ENCODE peak calls at places on chromosome 16, in six cellular contexts. I is tibial artery, E is GM12864, N is A549, Z is BJ, B is fibroblast of pulmonary artery. K is an unnamed sample.

GRCh38 chr16:82072313-82072712 is 37.3 kb downstream of the HSD17B2 start:
- DNase-seq in I (no peak), E (no peak), N (no peak), Z (no peak), B (no peak), K (no peak)

GRCh38 chr16:78428193-78428592 is 328.7 kb downstream of the WWOX start:
- DNase-seq in I (no peak), E (no peak), N (no peak), Z (no peak), B (no peak), K (no peak)

GRCh38 chr16:4316732-4317461 is 1.0 kb downstream of the GLIS2 start:
- DNase-seq in I (peak), E (no peak), N (no peak), Z (no peak), B (no peak), K (no peak)

GRCh38 chr16:89785523-89786155 is 30.8 kb downstream of the FANCA start:
- DNase-seq in I (no peak), E (no peak), N (no peak), Z (no peak), B (no peak), K (no peak)

GRCh38 chr16:57979006-57979585 is 8.2 kb upstream of the CNGB1 start:
- DNase-seq in I (no peak), E (no peak), N (no peak), Z (no peak), B (no peak), K (no peak)

GRCh38 chr16:67447508-67448076 is 16.7 kb downstream of the HSD11B2 start:
- DNase-seq in I (no peak), E (peak), N (peak), Z (no peak), B (peak), K (peak)

GRCh38 chr16:57858635-57859034 is 56.3 kb upstream of the KIFC3 start:
- DNase-seq in I (no peak), E (no peak), N (no peak), Z (no peak), B (no peak), K (no peak)

GRCh38 chr16:85429776-85430522 is 183.2 kb upstream of the GSE1 start:
- DNase-seq in I (no peak), E (no peak), N (no peak), Z (no peak), B (no peak), K (no peak)

GRCh38 chr16:51239196-51239595 is 88.1 kb upstream of the SALL1 start:
- DNase-seq in I (no peak), E (no peak), N (no peak), Z (no peak), B (no peak), K (no peak)

GRCh38 chr16:65323655-65324237 is 201.9 kb upstream of the CDH11 start:
- DNase-seq in I (no peak), E (no peak), N (no peak), Z (no peak), B (no peak), K (no peak)

GRCh38 chr16:55189975-55190636 is 133.9 kb upstream of the IRX6 start:
- DNase-seq in I (no peak), E (no peak), N (no peak), Z (no peak), B (no peak), K (no peak)

GRCh38 chr16:81816351-81816750 is 37.3 kb downstream of the PLCG2 start:
- DNase-seq in I (no peak), E (no peak), N (no peak), Z (no peak), B (no peak), K (no peak)

GRCh38 chr16:77675464-77676324 is 46.6 kb upstream of the NUDT7 start:
- DNase-seq in I (peak), E (peak), N (peak), Z (peak), B (peak), K (peak)

GRCh38 chr16:63130942-63131341 is 1094.7 kb upstream of the CDH8 start:
- DNase-seq in I (no peak), E (no peak), N (no peak), Z (no peak), B (no peak), K (no peak)

GRCh38 chr16:27217256-27217655 is 13.9 kb downstream of the KDM8 start:
- DNase-seq in I (no peak), E (no peak), N (peak), Z (no peak), B (peak), K (peak)

GRCh38 chr16:82031116-82032084 is 3.7 kb upstream of the HSD17B2 start:
- DNase-seq in I (no peak), E (no peak), N (peak), Z (peak), B (peak), K (peak)

GRCh38 chr16:66486199-66486772 is 59.2 kb downstream of the BEAN1 start:
- DNase-seq in I (no peak), E (no peak), N (no peak), Z (no peak), B (no peak), K (no peak)

GRCh38 chr16:68265078-68265925 is 976 bp downstream of the SLC7A6 start:
- DNase-seq in I (peak), E (no peak), N (peak), Z (peak), B (peak), K (peak)

GRCh38 chr16:12869681-12870427 is 31.5 kb upstream of the SHISA9 start:
- DNase-seq in I (no peak), E (no peak), N (no peak), Z (no peak), B (no peak), K (no peak)

GRCh38 chr16:19304670-19305240 is 19.2 kb downstream of the CLEC19A start:
- DNase-seq in I (no peak), E (no peak), N (peak), Z (no peak), B (no peak), K (no peak)

GRCh38 chr16:71338193-71338592 is 20.3 kb upstream of the CALB2 start:
- DNase-seq in I (no peak), E (no peak), N (no peak), Z (no peak), B (no peak), K (no peak)

GRCh38 chr16:70730944-70731343 is 45.1 kb upstream of the MTSS2 start:
- DNase-seq in I (no peak), E (no peak), N (no peak), Z (no peak), B (no peak), K (no peak)

GRCh38 chr16:19636436-19637267 is 81.1 kb downstream of the VPS35L start:
- DNase-seq in I (no peak), E (no peak), N (no peak), Z (no peak), B (no peak), K (peak)

GRCh38 chr16:14180431-14181059 is 109.4 kb downstream of the MRTFB start:
- DNase-seq in I (no peak), E (no peak), N (no peak), Z (no peak), B (no peak), K (no peak)

GRCh38 chr16:11129378-11129781 is 126.6 kb downstream of the SOCS1 start:
- DNase-seq in I (no peak), E (no peak), N (no peak), Z (peak), B (peak), K (peak)

GRCh38 chr16:10828851-10829331 is 10.3 kb upstream of the TVP23A start:
- DNase-seq in I (peak), E (no peak), N (no peak), Z (peak), B (peak), K (peak)

GRCh38 chr16:56667581-56668571 is at the start of gene MT1G:
- DNase-seq in I (no peak), E (no peak), N (no peak), Z (no peak), B (no peak), K (no peak)

GRCh38 chr16:86016201-86016965 is 117.4 kb downstream of the IRF8 start:
- DNase-seq in I (no peak), E (no peak), N (peak), Z (no peak), B (peak), K (peak)

GRCh38 chr16:17177968-17178880 is 292.5 kb downstream of the XYLT1 start:
- DNase-seq in I (no peak), E (no peak), N (no peak), Z (no peak), B (no peak), K (peak)

GRCh38 chr16:8026450-8026849 is 563.9 kb downstream of the TMEM114 start:
- DNase-seq in I (no peak), E (no peak), N (no peak), Z (no peak), B (no peak), K (peak)

GRCh38 chr16:17801024-17801423 is 330.3 kb upstream of the XYLT1 start:
- DNase-seq in I (no peak), E (no peak), N (no peak), Z (no peak), B (no peak), K (no peak)

GRCh38 chr16:5465714-5466113 is 368.1 kb upstream of the EEF2KMT start:
- DNase-seq in I (no peak), E (no peak), N (no peak), Z (no peak), B (no peak), K (no peak)

GRCh38 chr16:85569615-85570212 is 43.4 kb upstream of the GSE1 start:
- DNase-seq in I (no peak), E (peak), N (no peak), Z (no peak), B (peak), K (peak)

GRCh38 chr16:48246066-48246465 is 1.3 kb downstream of the ABCC11 start:
- DNase-seq in I (no peak), E (no peak), N (no peak), Z (no peak), B (peak), K (peak)
- H3K4me3 ChIP-seq in I (no peak), E (no peak), N (no peak), Z (no peak), B (peak), K (peak)

GRCh38 chr16:62077998-62078397 is 41.8 kb upstream of the CDH8 start:
- DNase-seq in I (no peak), E (no peak), N (no peak), Z (no peak), B (no peak), K (no peak)
- TF ChIP-seq CTCF in I (no peak), E (no peak), N (no peak), Z (no peak), B (no peak), K (no peak)

GRCh38 chr16:47304563-47304962 is 156.3 kb downstream of the ITFG1 start:
- DNase-seq in I (no peak), E (no peak), N (no peak), Z (no peak), B (no peak), K (no peak)

GRCh38 chr16:47310792-47311211 is 150.1 kb downstream of the ITFG1 start:
- DNase-seq in I (no peak), E (no peak), N (no peak), Z (no peak), B (no peak), K (no peak)

GRCh38 chr16:47311738-47312505 is 148.9 kb downstream of the ITFG1 start:
- DNase-seq in I (no peak), E (no peak), N (no peak), Z (no peak), B (peak), K (no peak)

GRCh38 chr16:47309581-47310312 is 151.1 kb downstream of the ITFG1 start:
- DNase-seq in I (no peak), E (no peak), N (no peak), Z (no peak), B (no peak), K (peak)

DNA sequence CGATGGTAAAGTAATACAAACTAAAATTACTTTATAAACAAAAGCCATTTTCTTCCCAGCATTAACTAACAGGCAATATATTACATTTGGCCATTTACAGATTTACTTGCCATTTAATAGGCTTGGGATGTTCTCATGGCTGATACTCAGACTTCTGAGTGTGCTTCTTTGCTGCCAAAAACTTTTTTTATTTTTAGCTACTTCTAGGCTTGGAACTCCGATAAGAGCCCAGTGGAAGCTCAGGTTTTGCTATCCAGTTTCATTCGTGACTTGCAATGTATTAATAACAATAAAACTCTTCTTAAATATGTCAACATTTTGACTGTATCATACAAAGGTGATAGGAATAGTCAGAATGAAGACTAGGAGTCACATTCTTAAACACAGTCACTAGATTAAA is 152.3 kb downstream of the ITFG1 start:
- DNase-seq in I (no peak), E (no peak), N (no peak), Z (no peak), B (no peak), K (no peak)
- H3K4me3 ChIP-seq in I (no peak), E (no peak), N (no peak), Z (no peak), B (no peak), K (no peak)

GRCh38 chr16:3150346-3151218 is 15.8 kb downstream of the ZNF213 start:
- DNase-seq in I (peak), E (peak), N (peak), Z (peak), B (peak), K (peak)
- TF ChIP-seq CTCF in I (no peak), E (no peak), N (no peak), Z (no peak), B (no peak), K (no peak)

GRCh38 chr16:30185141-30185682 is 1.8 kb downstream of the CORO1A start:
- DNase-seq in I (no peak), E (no peak), N (no peak), Z (no peak), B (no peak), K (no peak)

GRCh38 chr16:30183236-30183960 is at the start of gene CORO1A:
- DNase-seq in I (peak), E (no peak), N (peak), Z (peak), B (peak), K (peak)

GRCh38 chr16:30185683-30186421 is 2.5 kb downstream of the CORO1A start:
- DNase-seq in I (peak), E (peak), N (no peak), Z (no peak), B (no peak), K (no peak)

GRCh38 chr16:30183961-30184429 is 593 bp downstream of the CORO1A start:
- DNase-seq in I (no peak), E (no peak), N (no peak), Z (no peak), B (no peak), K (no peak)

DNA sequence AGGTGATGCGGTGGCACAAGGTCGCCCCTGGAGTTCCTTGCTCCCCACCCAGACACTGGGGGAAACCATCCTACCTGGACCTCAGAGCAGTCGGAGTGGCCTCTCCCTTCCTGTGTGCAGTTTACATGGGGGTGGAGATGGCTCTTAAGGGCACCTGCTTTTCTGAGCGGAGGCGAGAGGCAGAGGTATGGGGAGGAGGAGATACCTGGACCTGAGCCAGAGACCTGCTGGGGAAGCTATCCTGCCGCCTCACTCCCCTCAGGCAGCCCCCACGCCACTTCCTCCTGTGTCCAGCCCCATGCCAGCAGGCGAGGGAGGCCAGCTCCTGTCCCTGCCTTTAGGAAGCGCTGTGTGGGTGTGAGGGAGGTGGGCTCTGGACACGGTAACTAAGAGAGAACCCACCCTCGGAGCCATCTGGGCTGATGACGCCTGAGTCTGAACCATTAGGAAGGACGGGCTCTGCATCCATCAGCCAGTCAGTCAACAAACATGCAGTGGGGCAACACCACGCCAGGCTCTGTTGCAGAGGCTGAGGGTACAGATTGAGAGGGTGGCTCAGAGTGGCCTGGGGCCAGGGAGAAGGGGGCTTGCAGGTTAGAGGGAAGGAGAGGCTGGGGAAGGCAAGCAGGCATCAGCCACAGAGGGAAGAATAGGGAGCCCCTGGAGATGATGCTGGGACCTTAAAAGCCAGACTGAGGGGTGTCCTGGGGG is 1.2 kb downstream of the CORO1A start:
- DNase-seq in I (peak), E (no peak), N (no peak), Z (no peak), B (no peak), K (no peak)
- H3K4me3 ChIP-seq in I (peak), E (peak), N (no peak), Z (no peak), B (no peak), K (no peak)

K was measured in fibroblast of villous mesenchyme.